ENCODE peak calls at places on chromosome 13, in six cellular contexts. One of them, this sample, is unnamed.

GRCh38 chr13:21005193-21005592 is 56.2 kb downstream of the LATS2 start:
- DNase-seq in mesenchymal stem cell: no peak
- DNase-seq in neuronal stem cell: no peak
- DNase-seq in IMR-90: no peak
- DNase-seq in H9: no peak
- DNase-seq in H1: no peak
- DNase-seq in this sample: no peak

GRCh38 chr13:30486230-30487074 is 20.7 kb upstream of the HMGB1 start:
- DNase-seq in mesenchymal stem cell: no peak
- DNase-seq in neuronal stem cell: no peak
- DNase-seq in IMR-90: no peak
- DNase-seq in H9: peak
- DNase-seq in H1: peak
- DNase-seq in this sample: peak

GRCh38 chr13:93480553-93481106 is 254.0 kb downstream of the GPC6 start:
- DNase-seq in mesenchymal stem cell: no peak
- DNase-seq in neuronal stem cell: no peak
- DNase-seq in IMR-90: no peak
- DNase-seq in H9: no peak
- DNase-seq in H1: no peak
- DNase-seq in this sample: peak

GRCh38 chr13:43390101-43390500 is 366.7 kb downstream of the DNAJC15 start:
- DNase-seq in mesenchymal stem cell: peak
- DNase-seq in neuronal stem cell: no peak
- DNase-seq in IMR-90: peak
- DNase-seq in H9: no peak
- DNase-seq in H1: no peak
- DNase-seq in this sample: no peak

GRCh38 chr13:95678967-95679366 is 2.0 kb downstream of the DNAJC3 start:
- DNase-seq in mesenchymal stem cell: peak
- DNase-seq in neuronal stem cell: no peak
- DNase-seq in IMR-90: no peak
- DNase-seq in H9: no peak
- DNase-seq in H1: no peak
- DNase-seq in this sample: no peak

GRCh38 chr13:113004126-113004525 is 35.1 kb downstream of the MCF2L start:
- DNase-seq in mesenchymal stem cell: no peak
- DNase-seq in neuronal stem cell: no peak
- DNase-seq in IMR-90: no peak
- DNase-seq in H9: no peak
- DNase-seq in H1: no peak
- DNase-seq in this sample: no peak

GRCh38 chr13:48400090-48400694 is 12.7 kb downstream of the LPAR6 start:
- DNase-seq in mesenchymal stem cell: peak
- DNase-seq in neuronal stem cell: no peak
- DNase-seq in IMR-90: no peak
- DNase-seq in H9: no peak
- DNase-seq in H1: no peak
- DNase-seq in this sample: peak

GRCh38 chr13:32267836-32268439 is 47.2 kb downstream of the ZAR1L start:
- DNase-seq in mesenchymal stem cell: no peak
- DNase-seq in neuronal stem cell: peak
- DNase-seq in IMR-90: no peak
- DNase-seq in H9: peak
- DNase-seq in H1: peak
- DNase-seq in this sample: peak

GRCh38 chr13:54004026-54004699 is 975.5 kb downstream of the OLFM4 start:
- DNase-seq in mesenchymal stem cell: no peak
- DNase-seq in neuronal stem cell: no peak
- DNase-seq in IMR-90: no peak
- DNase-seq in H9: no peak
- DNase-seq in H1: no peak
- DNase-seq in this sample: no peak

GRCh38 chr13:65456150-65456912 is 1773.8 kb downstream of the PCDH9 start:
- DNase-seq in mesenchymal stem cell: no peak
- DNase-seq in neuronal stem cell: no peak
- DNase-seq in IMR-90: peak
- DNase-seq in H9: no peak
- DNase-seq in H1: no peak
- DNase-seq in this sample: no peak

GRCh38 chr13:90746230-90746629 is 601.3 kb upstream of the MIR17HG start:
- DNase-seq in mesenchymal stem cell: no peak
- DNase-seq in neuronal stem cell: no peak
- DNase-seq in IMR-90: no peak
- DNase-seq in H9: no peak
- DNase-seq in H1: no peak
- DNase-seq in this sample: no peak

GRCh38 chr13:53249236-53249635 is 220.6 kb downstream of the OLFM4 start:
- DNase-seq in mesenchymal stem cell: no peak
- DNase-seq in neuronal stem cell: no peak
- DNase-seq in IMR-90: no peak
- DNase-seq in H9: no peak
- DNase-seq in H1: no peak
- DNase-seq in this sample: no peak

GRCh38 chr13:80563451-80563850 is 222.5 kb upstream of the SPRY2 start:
- DNase-seq in mesenchymal stem cell: no peak
- DNase-seq in neuronal stem cell: no peak
- DNase-seq in IMR-90: no peak
- DNase-seq in H9: no peak
- DNase-seq in H1: no peak
- DNase-seq in this sample: no peak

GRCh38 chr13:71605744-71606143 is 261.3 kb downstream of the DACH1 start:
- DNase-seq in mesenchymal stem cell: no peak
- DNase-seq in neuronal stem cell: no peak
- DNase-seq in IMR-90: no peak
- DNase-seq in H9: no peak
- DNase-seq in H1: no peak
- DNase-seq in this sample: no peak

GRCh38 chr13:53343345-53343744 is 314.7 kb downstream of the OLFM4 start:
- DNase-seq in mesenchymal stem cell: no peak
- DNase-seq in neuronal stem cell: peak
- DNase-seq in IMR-90: no peak
- DNase-seq in H9: peak
- DNase-seq in H1: peak
- DNase-seq in this sample: no peak

DNA sequence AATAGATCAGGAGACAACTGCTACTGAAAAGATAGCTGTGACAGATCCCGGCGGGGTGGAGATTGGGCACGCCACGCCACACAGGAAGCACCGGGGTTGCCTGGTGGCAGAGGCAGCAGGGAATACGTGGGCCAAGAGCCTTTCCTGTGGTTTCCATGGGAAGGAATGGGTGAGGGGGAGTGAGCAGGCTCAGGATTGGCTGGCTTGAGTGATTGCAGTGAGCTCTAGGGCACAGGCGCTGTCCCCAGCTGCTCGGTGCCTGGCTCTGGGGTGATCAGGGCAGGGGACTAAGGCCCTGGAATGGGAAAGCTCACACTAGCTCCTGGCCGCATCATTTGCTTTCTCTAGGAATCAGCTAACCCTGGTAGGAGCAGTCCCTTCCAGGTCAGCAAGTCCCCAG is 166.1 kb downstream of the USP12 start:
- DNase-seq in mesenchymal stem cell: no peak
- DNase-seq in neuronal stem cell: no peak
- DNase-seq in IMR-90: no peak
- DNase-seq in H9: no peak
- DNase-seq in H1: no peak
- DNase-seq in this sample: no peak
- H3K14ac ChIP-seq in mesenchymal stem cell: no peak
- H3K14ac ChIP-seq in neuronal stem cell: peak
- H3K14ac ChIP-seq in IMR-90: no peak
- H3K14ac ChIP-seq in H9: no peak
- H3K14ac ChIP-seq in H1: no peak
- H3K14ac ChIP-seq in this sample: no peak

DNA sequence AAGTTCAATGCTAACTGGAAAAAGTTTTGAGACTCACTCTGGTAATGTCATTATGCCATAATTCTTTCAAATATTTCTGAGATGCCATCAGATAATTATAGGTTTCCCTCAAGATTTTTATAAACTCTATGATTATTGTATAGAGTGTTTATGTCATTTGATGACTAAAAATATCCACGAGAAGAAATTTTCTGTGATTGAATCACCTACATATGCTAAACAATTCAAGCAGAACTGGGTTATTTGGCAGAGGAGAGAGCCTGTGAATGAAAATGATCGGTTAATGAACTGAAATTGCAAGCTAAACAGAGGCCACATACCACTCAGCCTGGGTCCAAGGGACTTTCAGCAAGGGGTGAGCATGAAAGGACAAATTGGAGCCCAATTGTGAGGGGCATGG is 92.6 kb upstream of the TSC22D1 start:
- DNase-seq in mesenchymal stem cell: peak
- DNase-seq in neuronal stem cell: no peak
- DNase-seq in IMR-90: peak
- DNase-seq in H9: no peak
- DNase-seq in H1: no peak
- DNase-seq in this sample: no peak
- H3K4me2 ChIP-seq in mesenchymal stem cell: no peak
- H3K4me2 ChIP-seq in neuronal stem cell: no peak
- H3K4me2 ChIP-seq in IMR-90: peak
- H3K4me2 ChIP-seq in H9: no peak
- H3K4me2 ChIP-seq in H1: no peak
- H3K4me2 ChIP-seq in this sample: no peak

DNA sequence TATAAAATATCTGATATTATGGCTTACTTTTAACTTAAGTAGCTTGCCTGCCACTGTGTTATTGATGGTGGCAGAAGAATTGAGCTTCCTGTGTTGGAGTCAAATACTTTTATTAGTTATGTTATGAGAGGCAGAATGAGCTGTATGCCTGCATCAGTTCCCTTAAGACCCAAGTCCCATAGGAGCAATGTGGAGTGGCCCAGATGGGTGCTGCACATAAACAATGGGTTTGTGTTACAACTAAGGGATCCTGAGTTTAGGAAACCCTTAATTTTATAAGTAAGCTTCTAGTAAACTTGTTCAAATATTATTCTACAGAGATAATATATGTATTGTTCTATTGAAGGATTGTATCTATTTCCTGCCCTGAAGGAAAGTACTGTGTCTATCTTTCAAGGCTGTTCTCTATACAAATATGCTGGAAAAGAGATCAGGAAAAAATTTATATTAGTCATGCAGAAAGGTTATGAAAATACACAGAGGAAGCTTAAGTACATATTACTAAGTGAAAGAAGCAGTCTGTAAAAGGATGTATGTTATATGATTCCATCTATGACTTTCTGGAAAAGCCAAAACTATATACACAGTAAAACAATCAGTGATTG is 2018.0 kb upstream of the PCDH20 start:
- DNase-seq in mesenchymal stem cell: no peak
- DNase-seq in neuronal stem cell: no peak
- DNase-seq in IMR-90: peak
- DNase-seq in H9: no peak
- DNase-seq in H1: no peak
- DNase-seq in this sample: no peak
- H3K14ac ChIP-seq in mesenchymal stem cell: no peak
- H3K14ac ChIP-seq in neuronal stem cell: no peak
- H3K14ac ChIP-seq in IMR-90: peak
- H3K14ac ChIP-seq in H9: no peak
- H3K14ac ChIP-seq in H1: no peak
- H3K14ac ChIP-seq in this sample: no peak

DNA sequence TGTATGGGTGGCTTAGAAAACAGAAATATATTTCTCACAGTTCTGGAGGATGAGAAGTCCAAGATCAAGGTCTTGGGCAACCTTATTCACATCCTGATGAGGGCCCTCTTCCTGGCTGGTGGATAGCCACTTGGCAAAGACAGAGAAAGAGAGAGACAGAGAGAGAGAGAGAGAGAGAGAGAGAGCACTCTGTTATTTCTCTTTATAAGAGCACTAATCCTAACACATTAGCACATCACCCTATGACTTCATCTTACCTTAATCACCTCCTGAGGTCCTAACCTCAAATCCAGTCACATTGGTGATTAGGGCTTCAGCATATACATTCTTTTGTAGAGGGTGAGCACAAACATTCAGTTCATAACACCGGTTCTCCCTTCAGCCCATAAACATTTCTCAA is 430.3 kb downstream of the EFNB2 start:
- DNase-seq in mesenchymal stem cell: no peak
- DNase-seq in neuronal stem cell: no peak
- DNase-seq in IMR-90: peak
- DNase-seq in H9: no peak
- DNase-seq in H1: no peak
- DNase-seq in this sample: no peak
- H3K4me2 ChIP-seq in mesenchymal stem cell: no peak
- H3K4me2 ChIP-seq in neuronal stem cell: no peak
- H3K4me2 ChIP-seq in IMR-90: no peak
- H3K4me2 ChIP-seq in H9: no peak
- H3K4me2 ChIP-seq in H1: no peak
- H3K4me2 ChIP-seq in this sample: no peak